ENCODE peak calls at places on chromosomes 7 and 10, in six cellular contexts. One of them, this sample, is unnamed.
A peak's percentile ranks its signal among the peaks of the same experiment; 100 is the strongest.

GRCh38 chr10:22002531-22003110 is 909 bp downstream of the DNAJC1 start:
- DNase-seq in NCI-H69: peak; percentile 24
- DNase-seq in GM06990: no peak
- DNase-seq in T-helper 22 cell: no peak
- DNase-seq in activated CD8-positive, alpha-beta memory T cell treated with anti-CD3 and anti-CD28 coated beads for 1 hour: no peak
- DNase-seq in tibial artery: no peak
- DNase-seq in this sample: no peak

GRCh38 chr10:33178026-33178755 is 156.3 kb downstream of the NRP1 start:
- DNase-seq in T-helper 22 cell: no peak
- DNase-seq in activated CD8-positive, alpha-beta memory T cell treated with anti-CD3 and anti-CD28 coated beads for 1 hour: no peak
- DNase-seq in tibial artery: no peak
- DNase-seq in GM06990: no peak
- DNase-seq in NCI-H69: no peak
- DNase-seq in this sample: no peak

GRCh38 chr10:77578583-77579227 is 58.9 kb downstream of the KCNMA1 start:
- DNase-seq in T-helper 22 cell: no peak
- DNase-seq in NCI-H69: peak; percentile 21
- DNase-seq in activated CD8-positive, alpha-beta memory T cell treated with anti-CD3 and anti-CD28 coated beads for 1 hour: no peak
- DNase-seq in GM06990: no peak
- DNase-seq in tibial artery: no peak
- DNase-seq in this sample: no peak

GRCh38 chr10:132100556-132101349 is 35.0 kb downstream of the JAKMIP3 start:
- DNase-seq in tibial artery: peak; percentile 56
- DNase-seq in NCI-H69: no peak
- DNase-seq in GM06990: no peak
- DNase-seq in T-helper 22 cell: no peak
- DNase-seq in activated CD8-positive, alpha-beta memory T cell treated with anti-CD3 and anti-CD28 coated beads for 1 hour: no peak
- DNase-seq in this sample: no peak

GRCh38 chr10:87868277-87868676 is 4.9 kb downstream of the PTEN start:
- DNase-seq in T-helper 22 cell: no peak
- DNase-seq in NCI-H69: no peak
- DNase-seq in GM06990: no peak
- DNase-seq in tibial artery: no peak
- DNase-seq in activated CD8-positive, alpha-beta memory T cell treated with anti-CD3 and anti-CD28 coated beads for 1 hour: no peak
- DNase-seq in this sample: no peak

GRCh38 chr10:33618196-33618595 is 283.7 kb upstream of the NRP1 start:
- DNase-seq in NCI-H69: no peak
- DNase-seq in GM06990: no peak
- DNase-seq in tibial artery: no peak
- DNase-seq in activated CD8-positive, alpha-beta memory T cell treated with anti-CD3 and anti-CD28 coated beads for 1 hour: no peak
- DNase-seq in T-helper 22 cell: no peak
- DNase-seq in this sample: no peak

GRCh38 chr7:139321071-139321745 is 19.9 kb upstream of the FMC1 start:
- DNase-seq in tibial artery: no peak
- DNase-seq in NCI-H69: no peak
- DNase-seq in T-helper 22 cell: no peak
- DNase-seq in GM06990: peak; percentile 13
- DNase-seq in activated CD8-positive, alpha-beta memory T cell treated with anti-CD3 and anti-CD28 coated beads for 1 hour: no peak
- DNase-seq in this sample: peak; percentile 25

GRCh38 chr10:131846224-131847101 is 54.3 kb upstream of the PPP2R2D start:
- DNase-seq in tibial artery: peak; percentile 48
- DNase-seq in NCI-H69: peak; percentile 23
- DNase-seq in GM06990: no peak
- DNase-seq in T-helper 22 cell: no peak
- DNase-seq in activated CD8-positive, alpha-beta memory T cell treated with anti-CD3 and anti-CD28 coated beads for 1 hour: no peak
- DNase-seq in this sample: no peak

GRCh38 chr7:128387663-128388485 is 21.9 kb downstream of the IMPDH1 start:
- DNase-seq in GM06990: no peak
- DNase-seq in T-helper 22 cell: peak; percentile 19
- DNase-seq in activated CD8-positive, alpha-beta memory T cell treated with anti-CD3 and anti-CD28 coated beads for 1 hour: peak; percentile 27
- DNase-seq in tibial artery: peak; percentile 83
- DNase-seq in NCI-H69: peak; percentile 87
- DNase-seq in this sample: no peak

GRCh38 chr10:86346794-86347665 is 19.6 kb downstream of the GRID1 start:
- DNase-seq in GM06990: no peak
- DNase-seq in NCI-H69: no peak
- DNase-seq in activated CD8-positive, alpha-beta memory T cell treated with anti-CD3 and anti-CD28 coated beads for 1 hour: no peak
- DNase-seq in tibial artery: peak; percentile 28
- DNase-seq in T-helper 22 cell: no peak
- DNase-seq in this sample: no peak

GRCh38 chr7:116188-116981 is 76.0 kb upstream of the FAM20C start:
- DNase-seq in T-helper 22 cell: no peak
- DNase-seq in activated CD8-positive, alpha-beta memory T cell treated with anti-CD3 and anti-CD28 coated beads for 1 hour: no peak
- DNase-seq in tibial artery: peak; percentile 57
- DNase-seq in NCI-H69: no peak
- DNase-seq in GM06990: no peak
- DNase-seq in this sample: no peak

GRCh38 chr7:15306286-15306685 is 255.5 kb downstream of the AGMO start:
- DNase-seq in activated CD8-positive, alpha-beta memory T cell treated with anti-CD3 and anti-CD28 coated beads for 1 hour: no peak
- DNase-seq in tibial artery: no peak
- DNase-seq in GM06990: no peak
- DNase-seq in NCI-H69: no peak
- DNase-seq in T-helper 22 cell: no peak
- DNase-seq in this sample: no peak

GRCh38 chr10:123140164-123140982 is 4.6 kb downstream of the HMX3 start:
- DNase-seq in GM06990: peak; percentile 66
- DNase-seq in tibial artery: no peak
- DNase-seq in T-helper 22 cell: no peak
- DNase-seq in NCI-H69: no peak
- DNase-seq in activated CD8-positive, alpha-beta memory T cell treated with anti-CD3 and anti-CD28 coated beads for 1 hour: no peak
- DNase-seq in this sample: no peak

GRCh38 chr7:37705976-37706375 is 22.4 kb downstream of the GPR141 start:
- DNase-seq in T-helper 22 cell: no peak
- DNase-seq in NCI-H69: peak; percentile 15
- DNase-seq in GM06990: no peak
- DNase-seq in tibial artery: no peak
- DNase-seq in activated CD8-positive, alpha-beta memory T cell treated with anti-CD3 and anti-CD28 coated beads for 1 hour: no peak
- DNase-seq in this sample: no peak

GRCh38 chr10:70967591-70968588 is 79.5 kb upstream of the PCBD1 start:
- DNase-seq in tibial artery: no peak
- DNase-seq in activated CD8-positive, alpha-beta memory T cell treated with anti-CD3 and anti-CD28 coated beads for 1 hour: no peak
- DNase-seq in T-helper 22 cell: no peak
- DNase-seq in NCI-H69: peak; percentile 69
- DNase-seq in GM06990: no peak
- DNase-seq in this sample: peak; percentile 25

GRCh38 chr10:70477661-70478162 is 855 bp upstream of the PALD1 start:
- DNase-seq in T-helper 22 cell: peak; percentile 74
- DNase-seq in NCI-H69: peak; percentile 58
- DNase-seq in activated CD8-positive, alpha-beta memory T cell treated with anti-CD3 and anti-CD28 coated beads for 1 hour: peak; percentile 51
- DNase-seq in GM06990: peak; percentile 77
- DNase-seq in tibial artery: no peak
- DNase-seq in this sample: no peak

GRCh38 chr7:127620406-127621233 is 2.7 kb upstream of the PAX4 start:
- DNase-seq in GM06990: no peak
- DNase-seq in tibial artery: no peak
- DNase-seq in NCI-H69: peak; percentile 94
- DNase-seq in T-helper 22 cell: no peak
- DNase-seq in activated CD8-positive, alpha-beta memory T cell treated with anti-CD3 and anti-CD28 coated beads for 1 hour: no peak
- DNase-seq in this sample: peak; percentile 48

GRCh38 chr7:28530175-28531142 is 118.1 kb downstream of the CREB5 start:
- DNase-seq in NCI-H69: no peak
- DNase-seq in GM06990: no peak
- DNase-seq in activated CD8-positive, alpha-beta memory T cell treated with anti-CD3 and anti-CD28 coated beads for 1 hour: no peak
- DNase-seq in tibial artery: no peak
- DNase-seq in T-helper 22 cell: no peak
- DNase-seq in this sample: no peak

GRCh38 chr10:4130685-4131084 is 345.7 kb upstream of the KLF6 start:
- DNase-seq in GM06990: no peak
- DNase-seq in T-helper 22 cell: peak; percentile 41
- DNase-seq in tibial artery: no peak
- DNase-seq in activated CD8-positive, alpha-beta memory T cell treated with anti-CD3 and anti-CD28 coated beads for 1 hour: no peak
- DNase-seq in NCI-H69: no peak
- DNase-seq in this sample: no peak

GRCh38 chr10:118523775-118524174 is 71.7 kb downstream of the PRLHR start:
- DNase-seq in activated CD8-positive, alpha-beta memory T cell treated with anti-CD3 and anti-CD28 coated beads for 1 hour: no peak
- DNase-seq in GM06990: no peak
- DNase-seq in tibial artery: no peak
- DNase-seq in NCI-H69: no peak
- DNase-seq in T-helper 22 cell: no peak
- DNase-seq in this sample: no peak

GRCh38 chr7:24972991-24973390 is 7.0 kb downstream of the OSBPL3 start:
- DNase-seq in GM06990: no peak
- DNase-seq in tibial artery: no peak
- DNase-seq in T-helper 22 cell: no peak
- DNase-seq in NCI-H69: no peak
- DNase-seq in activated CD8-positive, alpha-beta memory T cell treated with anti-CD3 and anti-CD28 coated beads for 1 hour: no peak
- DNase-seq in this sample: no peak

GRCh38 chr10:31032515-31033132 is 959 bp upstream of the ZNF438 start:
- DNase-seq in T-helper 22 cell: no peak
- DNase-seq in tibial artery: no peak
- DNase-seq in GM06990: no peak
- DNase-seq in activated CD8-positive, alpha-beta memory T cell treated with anti-CD3 and anti-CD28 coated beads for 1 hour: no peak
- DNase-seq in NCI-H69: no peak
- DNase-seq in this sample: no peak

GRCh38 chr10:49652416-49653385 is 26.8 kb upstream of the C10orf53 start:
- DNase-seq in tibial artery: no peak
- DNase-seq in T-helper 22 cell: no peak
- DNase-seq in NCI-H69: no peak
- DNase-seq in activated CD8-positive, alpha-beta memory T cell treated with anti-CD3 and anti-CD28 coated beads for 1 hour: no peak
- DNase-seq in GM06990: no peak
- DNase-seq in this sample: no peak

GRCh38 chr10:35643151-35643975 is 1.3 kb upstream of the FZD8 start:
- DNase-seq in activated CD8-positive, alpha-beta memory T cell treated with anti-CD3 and anti-CD28 coated beads for 1 hour: no peak
- DNase-seq in tibial artery: peak; percentile 90
- DNase-seq in NCI-H69: peak; percentile 95
- DNase-seq in T-helper 22 cell: no peak
- DNase-seq in GM06990: peak; percentile 20
- DNase-seq in this sample: no peak

GRCh38 chr10:8790390-8790789 is 735.9 kb downstream of the GATA3 start:
- DNase-seq in GM06990: no peak
- DNase-seq in activated CD8-positive, alpha-beta memory T cell treated with anti-CD3 and anti-CD28 coated beads for 1 hour: no peak
- DNase-seq in T-helper 22 cell: no peak
- DNase-seq in tibial artery: no peak
- DNase-seq in NCI-H69: no peak
- DNase-seq in this sample: no peak

GRCh38 chr7:80918406-80918805 is 445 bp downstream of the SEMA3C start:
- DNase-seq in NCI-H69: peak; percentile 75
- DNase-seq in GM06990: no peak
- DNase-seq in tibial artery: no peak
- DNase-seq in activated CD8-positive, alpha-beta memory T cell treated with anti-CD3 and anti-CD28 coated beads for 1 hour: no peak
- DNase-seq in T-helper 22 cell: no peak
- DNase-seq in this sample: no peak

GRCh38 chr10:119412244-119412750 is 130.2 kb downstream of the RGS10 start:
- DNase-seq in tibial artery: peak; percentile 92
- DNase-seq in NCI-H69: no peak
- DNase-seq in GM06990: no peak
- DNase-seq in activated CD8-positive, alpha-beta memory T cell treated with anti-CD3 and anti-CD28 coated beads for 1 hour: no peak
- DNase-seq in T-helper 22 cell: no peak
- DNase-seq in this sample: no peak

GRCh38 chr7:42493436-42494198 is 256.6 kb upstream of the GLI3 start:
- DNase-seq in NCI-H69: no peak
- DNase-seq in GM06990: no peak
- DNase-seq in activated CD8-positive, alpha-beta memory T cell treated with anti-CD3 and anti-CD28 coated beads for 1 hour: no peak
- DNase-seq in tibial artery: peak; percentile 86
- DNase-seq in T-helper 22 cell: no peak
- DNase-seq in this sample: no peak

GRCh38 chr10:63414481-63415260 is 51.1 kb downstream of the JMJD1C start:
- DNase-seq in GM06990: no peak
- DNase-seq in tibial artery: no peak
- DNase-seq in activated CD8-positive, alpha-beta memory T cell treated with anti-CD3 and anti-CD28 coated beads for 1 hour: no peak
- DNase-seq in T-helper 22 cell: no peak
- DNase-seq in NCI-H69: no peak
- DNase-seq in this sample: no peak

GRCh38 chr7:55133630-55134392 is 115.0 kb downstream of the EGFR start:
- DNase-seq in GM06990: no peak
- DNase-seq in tibial artery: peak; percentile 81
- DNase-seq in NCI-H69: no peak
- DNase-seq in activated CD8-positive, alpha-beta memory T cell treated with anti-CD3 and anti-CD28 coated beads for 1 hour: no peak
- DNase-seq in T-helper 22 cell: no peak
- DNase-seq in this sample: no peak

GRCh38 chr7:23353172-23353571 is 54.0 kb downstream of the MALSU1 start:
- DNase-seq in GM06990: peak; percentile 58
- DNase-seq in tibial artery: no peak
- DNase-seq in T-helper 22 cell: no peak
- DNase-seq in activated CD8-positive, alpha-beta memory T cell treated with anti-CD3 and anti-CD28 coated beads for 1 hour: no peak
- DNase-seq in NCI-H69: peak; percentile 73
- DNase-seq in this sample: no peak

GRCh38 chr7:69739906-69740545 is 141.8 kb downstream of the AUTS2 start:
- DNase-seq in GM06990: peak; percentile 74
- DNase-seq in tibial artery: no peak
- DNase-seq in NCI-H69: peak; percentile 93
- DNase-seq in activated CD8-positive, alpha-beta memory T cell treated with anti-CD3 and anti-CD28 coated beads for 1 hour: no peak
- DNase-seq in T-helper 22 cell: no peak
- DNase-seq in this sample: no peak

GRCh38 chr7:2580636-2581035 is 21.9 kb downstream of the IQCE start:
- DNase-seq in NCI-H69: no peak
- DNase-seq in tibial artery: no peak
- DNase-seq in T-helper 22 cell: no peak
- DNase-seq in activated CD8-positive, alpha-beta memory T cell treated with anti-CD3 and anti-CD28 coated beads for 1 hour: no peak
- DNase-seq in GM06990: no peak
- DNase-seq in this sample: no peak

GRCh38 chr7:380724-381210 is 90.8 kb downstream of the FOXL3 start:
- DNase-seq in GM06990: no peak
- DNase-seq in activated CD8-positive, alpha-beta memory T cell treated with anti-CD3 and anti-CD28 coated beads for 1 hour: no peak
- DNase-seq in tibial artery: peak; percentile 56
- DNase-seq in T-helper 22 cell: no peak
- DNase-seq in NCI-H69: no peak
- DNase-seq in this sample: no peak

GRCh38 chr10:24156686-24157085 is 52.3 kb upstream of the KIAA1217 start:
- DNase-seq in tibial artery: no peak
- DNase-seq in T-helper 22 cell: no peak
- DNase-seq in NCI-H69: no peak
- DNase-seq in GM06990: no peak
- DNase-seq in activated CD8-positive, alpha-beta memory T cell treated with anti-CD3 and anti-CD28 coated beads for 1 hour: no peak
- DNase-seq in this sample: no peak

GRCh38 chr10:68367121-68367520 is 34.4 kb upstream of the PBLD start:
- DNase-seq in activated CD8-positive, alpha-beta memory T cell treated with anti-CD3 and anti-CD28 coated beads for 1 hour: no peak
- DNase-seq in NCI-H69: no peak
- DNase-seq in T-helper 22 cell: no peak
- DNase-seq in tibial artery: no peak
- DNase-seq in GM06990: no peak
- DNase-seq in this sample: no peak

GRCh38 chr7:155731375-155731774 is 80.9 kb downstream of the SHH start:
- DNase-seq in tibial artery: no peak
- DNase-seq in NCI-H69: no peak
- DNase-seq in T-helper 22 cell: no peak
- DNase-seq in activated CD8-positive, alpha-beta memory T cell treated with anti-CD3 and anti-CD28 coated beads for 1 hour: no peak
- DNase-seq in GM06990: no peak
- DNase-seq in this sample: no peak

GRCh38 chr7:40200791-40201190 is 66.0 kb downstream of the SUGCT start:
- DNase-seq in T-helper 22 cell: no peak
- DNase-seq in tibial artery: no peak
- DNase-seq in NCI-H69: no peak
- DNase-seq in GM06990: no peak
- DNase-seq in activated CD8-positive, alpha-beta memory T cell treated with anti-CD3 and anti-CD28 coated beads for 1 hour: no peak
- DNase-seq in this sample: no peak

GRCh38 chr10:120887482-120887881 is 36.3 kb downstream of the WDR11 start:
- DNase-seq in GM06990: no peak
- DNase-seq in activated CD8-positive, alpha-beta memory T cell treated with anti-CD3 and anti-CD28 coated beads for 1 hour: no peak
- DNase-seq in tibial artery: no peak
- DNase-seq in NCI-H69: no peak
- DNase-seq in T-helper 22 cell: no peak
- DNase-seq in this sample: no peak